ENCODE peak calls at places on chromosomes 5 and 9, in six cellular contexts. Y, F, J, U, Q and H are unnamed samples. For H3K9me3, the result is how much of the 10 kb centered on the place peaks cover.

GRCh38 chr9:98191615-98192502 is 578 bp downstream of the CORO2A start:
- DNase-seq in Y (no peak), F (no peak), J (peak), U (peak), Q (peak), H (no peak)

GRCh38 chr5:125002727-125003598 is 256.5 kb upstream of the ZNF608 start:
- DNase-seq in Y (no peak), F (no peak), J (no peak), U (peak), Q (no peak), H (no peak)

GRCh38 chr9:22718653-22719052 is 272.0 kb downstream of the DMRTA1 start:
- DNase-seq in Y (no peak), F (no peak), J (no peak), U (no peak), Q (no peak), H (no peak)

GRCh38 chr5:154729613-154730012 is 25.6 kb upstream of the LARP1 start:
- DNase-seq in Y (peak), F (no peak), J (no peak), U (no peak), Q (no peak), H (no peak)

GRCh38 chr5:59525957-59526356 is 367.6 kb downstream of the PDE4D start:
- DNase-seq in Y (peak), F (no peak), J (no peak), U (no peak), Q (no peak), H (no peak)

GRCh38 chr5:139639619-139640431 is 8.3 kb upstream of the CXXC5 start:
- DNase-seq in Y (no peak), F (peak), J (no peak), U (peak), Q (no peak), H (peak)

GRCh38 chr9:37271679-37272078 is 150.8 kb upstream of the GRHPR start:
- DNase-seq in Y (no peak), F (no peak), J (no peak), U (no peak), Q (no peak), H (peak)

GRCh38 chr5:180491496-180491895 is 2.7 kb upstream of the CNOT6 start:
- DNase-seq in Y (no peak), F (no peak), J (no peak), U (no peak), Q (no peak), H (peak)

GRCh38 chr9:5630038-5630507 is 1.2 kb downstream of the RIC1 start:
- DNase-seq in Y (peak), F (no peak), J (peak), U (no peak), Q (no peak), H (no peak)

GRCh38 chr5:57745029-57745428 is 262.4 kb upstream of the ACTBL2 start:
- DNase-seq in Y (no peak), F (no peak), J (no peak), U (no peak), Q (no peak), H (no peak)

GRCh38 chr5:169610606-169611005 is 26.5 kb upstream of the DOCK2 start:
- DNase-seq in Y (no peak), F (no peak), J (no peak), U (no peak), Q (no peak), H (no peak)

GRCh38 chr5:80738466-80738865 is 83.7 kb upstream of the DHFR start:
- DNase-seq in Y (no peak), F (no peak), J (no peak), U (no peak), Q (no peak), H (no peak)

GRCh38 chr5:124880903-124881302 is 134.5 kb upstream of the ZNF608 start:
- DNase-seq in Y (no peak), F (no peak), J (no peak), U (no peak), Q (no peak), H (no peak)

GRCh38 chr5:166341708-166342329 is 1949.6 kb upstream of the WWC1 start:
- DNase-seq in Y (no peak), F (no peak), J (no peak), U (no peak), Q (no peak), H (no peak)

GRCh38 chr9:20447291-20447690 is 175.0 kb downstream of the MLLT3 start:
- DNase-seq in Y (no peak), F (no peak), J (no peak), U (no peak), Q (no peak), H (no peak)

GRCh38 chr9:124853605-124854143 is 414 bp downstream of the WDR38 start:
- DNase-seq in Y (no peak), F (no peak), J (no peak), U (no peak), Q (no peak), H (no peak)

GRCh38 chr5:132177691-132178149 is 49.9 kb downstream of the P4HA2 start:
- DNase-seq in Y (no peak), F (no peak), J (no peak), U (no peak), Q (no peak), H (no peak)

GRCh38 chr9:126719677-126720435 is 85.0 kb upstream of the ZBTB43 start:
- DNase-seq in Y (peak), F (peak), J (peak), U (peak), Q (peak), H (peak)

GRCh38 chr9:124197177-124198095 is 60.3 kb upstream of the NEK6 start:
- DNase-seq in Y (no peak), F (no peak), J (no peak), U (no peak), Q (peak), H (no peak)

GRCh38 chr9:121240394-121241145 is 27.4 kb upstream of the GSN start:
- DNase-seq in Y (peak), F (no peak), J (no peak), U (no peak), Q (no peak), H (no peak)

GRCh38 chr9:109799792-109800191 is 19.8 kb downstream of the PALM2AKAP2 start:
- DNase-seq in Y (peak), F (no peak), J (no peak), U (no peak), Q (no peak), H (no peak)

GRCh38 chr9:74496819-74497749 is at the start of gene RORB:
- DNase-seq in Y (peak), F (peak), J (peak), U (peak), Q (no peak), H (peak)

GRCh38 chr5:139836469-139837208 is 41.0 kb downstream of the PSD2 start:
- DNase-seq in Y (no peak), F (peak), J (no peak), U (no peak), Q (no peak), H (no peak)

GRCh38 chr5:179300834-179301233 is 44.4 kb downstream of the ADAMTS2 start:
- DNase-seq in Y (peak), F (peak), J (no peak), U (no peak), Q (no peak), H (no peak)

GRCh38 chr5:1246711-1247431 is 21.7 kb downstream of the SLC6A18 start:
- DNase-seq in Y (no peak), F (no peak), J (peak), U (peak), Q (peak), H (peak)

GRCh38 chr9:94806307-94806893 is 79.9 kb downstream of the AOPEP start:
- DNase-seq in Y (no peak), F (no peak), J (no peak), U (no peak), Q (no peak), H (no peak)

GRCh38 chr9:34190996-34191892 is 12.4 kb downstream of the UBAP1 start:
- DNase-seq in Y (peak), F (peak), J (no peak), U (no peak), Q (no peak), H (no peak)

GRCh38 chr9:129081388-129081889 is 528 bp downstream of the DOLPP1 start:
- DNase-seq in Y (no peak), F (no peak), J (no peak), U (no peak), Q (peak), H (no peak)

GRCh38 chr9:107890921-107891465 is 401.4 kb upstream of the KLF4 start:
- DNase-seq in Y (no peak), F (no peak), J (no peak), U (no peak), Q (no peak), H (no peak)

GRCh38 chr5:37940931-37941623 is 101.2 kb upstream of the GDNF start:
- DNase-seq in Y (no peak), F (no peak), J (no peak), U (no peak), Q (no peak), H (no peak)

GRCh38 chr9:20355022-20355421 is 267.3 kb downstream of the MLLT3 start:
- DNase-seq in Y (peak), F (no peak), J (no peak), U (no peak), Q (no peak), H (no peak)

GRCh38 chr5:147822686-147823491 is 8.6 kb downstream of the SPINK1 start:
- DNase-seq in Y (peak), F (no peak), J (peak), U (peak), Q (peak), H (peak)

GRCh38 chr9:121744687-121745395 is 93.4 kb downstream of the DAB2IP start:
- DNase-seq in Y (no peak), F (no peak), J (no peak), U (no peak), Q (no peak), H (no peak)

GRCh38 chr5:57366744-57367143 is 115.9 kb downstream of the ACTBL2 start:
- DNase-seq in Y (no peak), F (no peak), J (no peak), U (no peak), Q (no peak), H (no peak)

GRCh38 chr9:96509026-96509425 is 59.1 kb downstream of the HABP4 start:
- DNase-seq in Y (no peak), F (no peak), J (no peak), U (no peak), Q (no peak), H (no peak)

GRCh38 chr9:96505316-96505991 is 55.5 kb downstream of the HABP4 start:
- DNase-seq in Y (peak), F (peak), J (no peak), U (no peak), Q (peak), H (no peak)

GRCh38 chr9:96510258-96510657 is 60.3 kb downstream of the HABP4 start:
- DNase-seq in Y (no peak), F (no peak), J (no peak), U (no peak), Q (no peak), H (no peak)

GRCh38 chr9:96509848-96510247 is 59.9 kb downstream of the HABP4 start:
- DNase-seq in Y (no peak), F (no peak), J (no peak), U (no peak), Q (no peak), H (no peak)

GRCh38 chr9:96508227-96508940 is 58.4 kb downstream of the HABP4 start:
- DNase-seq in Y (no peak), F (peak), J (no peak), U (no peak), Q (no peak), H (no peak)
- H3K9me3 ChIP-seq in Y (under half), F (under half), J (under half), U (under half), Q (under half), H (under half)

GRCh38 chr5:13027886-13028285 is 916.6 kb downstream of the DNAH5 start:
- DNase-seq in Y (no peak), F (no peak), J (no peak), U (no peak), Q (no peak), H (no peak)
- H3K9me3 ChIP-seq in Y (under half), F (under half), J (under half), U (under half), Q (under half), H (under half)

DNA sequence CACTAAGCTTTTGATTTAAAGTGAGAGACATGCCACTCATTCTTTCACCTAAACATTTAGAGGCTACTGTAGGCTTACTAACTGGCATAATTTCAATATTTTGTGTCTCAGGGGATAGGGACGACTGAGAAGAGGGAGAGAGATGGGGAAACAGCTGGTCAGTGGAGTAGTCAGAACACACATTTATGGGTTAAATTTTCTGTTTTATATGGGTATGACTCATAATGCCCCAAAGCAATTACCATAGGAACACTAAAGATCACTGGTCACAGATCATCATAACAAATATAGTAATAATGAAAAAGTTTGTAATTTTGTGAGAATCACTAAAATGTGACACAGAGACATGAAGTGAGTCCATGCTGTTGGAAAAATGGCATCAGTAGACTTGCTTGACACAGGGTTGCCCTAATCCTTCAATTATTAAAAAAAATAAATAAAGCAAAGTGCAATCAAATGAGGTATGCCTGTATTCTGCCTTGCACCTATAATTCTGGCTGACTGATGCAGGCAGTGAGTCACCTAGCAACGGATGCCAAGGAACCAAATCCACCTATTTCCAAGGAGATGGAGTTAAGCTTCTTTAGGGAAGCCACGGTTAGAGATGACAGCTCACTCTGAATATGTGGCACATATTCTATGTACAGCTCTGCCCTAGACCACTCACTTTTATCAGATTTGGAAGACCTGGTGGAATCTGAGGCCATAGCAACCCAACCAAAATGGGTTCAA is 166.1 kb downstream of the MARCHF11 start:
- DNase-seq in Y (no peak), F (no peak), J (no peak), U (no peak), Q (no peak), H (no peak)
- H3K9me3 ChIP-seq in Y (under half), F (under half), J (under half), U (under half), Q (under half), H (under half)

GRCh38 chr5:150879358-150879757 is 25.4 kb downstream of the ZNF300 start:
- DNase-seq in Y (no peak), F (no peak), J (no peak), U (no peak), Q (no peak), H (no peak)
- H3K9me3 ChIP-seq in Y (under half), F (under half), J (under half), U (under half), Q (under half), H (under half)

GRCh38 chr5:8675182-8675581 is 806.2 kb downstream of the MTRR start:
- DNase-seq in Y (no peak), F (no peak), J (no peak), U (no peak), Q (no peak), H (no peak)
- H3K9me3 ChIP-seq in Y (under half), F (under half), J (under half), U (under half), Q (under half), H (under half)